ENCODE peak calls at places on chromosomes 5 and 9, in eight cellular contexts. One of them, this sample, is unnamed.

GRCh38 chr9:98993570-98993945 is 49.9 kb downstream of the COL15A1 start:
- DNase-seq in SK-N-SH: no peak
- DNase-seq in H1: no peak
- DNase-seq in GM23338: no peak
- DNase-seq in HCT116: no peak
- DNase-seq in HepG2: no peak
- DNase-seq in GM12878: peak
- DNase-seq in K562: no peak
- DNase-seq in this sample: no peak

GRCh38 chr5:154159343-154159742 is 31.2 kb upstream of the GALNT10 start:
- DNase-seq in SK-N-SH: no peak
- DNase-seq in H1: no peak
- DNase-seq in GM23338: no peak
- DNase-seq in HCT116: no peak
- DNase-seq in HepG2: no peak
- DNase-seq in GM12878: no peak
- DNase-seq in K562: no peak
- DNase-seq in this sample: no peak

GRCh38 chr5:55226934-55227737 is at the start of gene MCIDAS:
- DNase-seq in SK-N-SH: peak
- DNase-seq in H1: no peak
- DNase-seq in GM23338: peak
- DNase-seq in HCT116: peak
- DNase-seq in HepG2: no peak
- DNase-seq in GM12878: no peak
- DNase-seq in K562: peak
- DNase-seq in this sample: peak

GRCh38 chr9:131961496-131961880 is 118.2 kb downstream of the MED27 start:
- DNase-seq in SK-N-SH: no peak
- DNase-seq in H1: no peak
- DNase-seq in GM23338: no peak
- DNase-seq in HCT116: no peak
- DNase-seq in HepG2: no peak
- DNase-seq in GM12878: no peak
- DNase-seq in K562: no peak
- DNase-seq in this sample: no peak

GRCh38 chr5:35120745-35121144 is 73.0 kb upstream of the AGXT2 start:
- DNase-seq in SK-N-SH: no peak
- DNase-seq in H1: no peak
- DNase-seq in GM23338: no peak
- DNase-seq in HCT116: no peak
- DNase-seq in HepG2: no peak
- DNase-seq in GM12878: no peak
- DNase-seq in K562: no peak
- DNase-seq in this sample: no peak

GRCh38 chr5:6405591-6405990 is 27.2 kb upstream of the MED10 start:
- DNase-seq in SK-N-SH: no peak
- DNase-seq in H1: no peak
- DNase-seq in GM23338: no peak
- DNase-seq in HCT116: no peak
- DNase-seq in HepG2: no peak
- DNase-seq in GM12878: no peak
- DNase-seq in K562: no peak
- DNase-seq in this sample: no peak

GRCh38 chr5:9919306-9920030 is 289.3 kb upstream of the TAS2R1 start:
- DNase-seq in SK-N-SH: no peak
- DNase-seq in H1: no peak
- DNase-seq in GM23338: no peak
- DNase-seq in HCT116: no peak
- DNase-seq in HepG2: no peak
- DNase-seq in GM12878: no peak
- DNase-seq in K562: no peak
- DNase-seq in this sample: no peak

GRCh38 chr9:135607401-135608293 is 31.7 kb downstream of the GLT6D1 start:
- DNase-seq in SK-N-SH: peak
- DNase-seq in H1: no peak
- DNase-seq in GM23338: no peak
- DNase-seq in HCT116: no peak
- DNase-seq in HepG2: no peak
- DNase-seq in GM12878: no peak
- DNase-seq in K562: peak
- DNase-seq in this sample: no peak

GRCh38 chr5:55175781-55176175 is 2.8 kb upstream of the CDC20B start:
- DNase-seq in SK-N-SH: no peak
- DNase-seq in H1: no peak
- DNase-seq in GM23338: peak
- DNase-seq in HCT116: no peak
- DNase-seq in HepG2: no peak
- DNase-seq in GM12878: no peak
- DNase-seq in K562: no peak
- DNase-seq in this sample: no peak

GRCh38 chr9:89756891-89757537 is 152.2 kb downstream of the GADD45G start:
- DNase-seq in SK-N-SH: no peak
- DNase-seq in H1: no peak
- DNase-seq in GM23338: no peak
- DNase-seq in HCT116: no peak
- DNase-seq in HepG2: no peak
- DNase-seq in GM12878: no peak
- DNase-seq in K562: no peak
- DNase-seq in this sample: no peak

GRCh38 chr5:36703245-36703860 is 96.9 kb downstream of the SLC1A3 start:
- DNase-seq in SK-N-SH: no peak
- DNase-seq in H1: no peak
- DNase-seq in GM23338: no peak
- DNase-seq in HCT116: no peak
- DNase-seq in HepG2: no peak
- DNase-seq in GM12878: no peak
- DNase-seq in K562: no peak
- DNase-seq in this sample: no peak

GRCh38 chr5:2695200-2695891 is 56.1 kb downstream of the IRX2 start:
- DNase-seq in SK-N-SH: no peak
- DNase-seq in H1: no peak
- DNase-seq in GM23338: no peak
- DNase-seq in HCT116: no peak
- DNase-seq in HepG2: peak
- DNase-seq in GM12878: no peak
- DNase-seq in K562: no peak
- DNase-seq in this sample: no peak

GRCh38 chr5:139684350-139684880 is 36.3 kb downstream of the CXXC5 start:
- DNase-seq in SK-N-SH: no peak
- DNase-seq in H1: no peak
- DNase-seq in GM23338: no peak
- DNase-seq in HCT116: no peak
- DNase-seq in HepG2: no peak
- DNase-seq in GM12878: no peak
- DNase-seq in K562: no peak
- DNase-seq in this sample: no peak

GRCh38 chr9:123929177-123929869 is 603 bp downstream of the DENND1A start:
- DNase-seq in SK-N-SH: no peak
- DNase-seq in H1: no peak
- DNase-seq in GM23338: peak
- DNase-seq in HCT116: no peak
- DNase-seq in HepG2: peak
- DNase-seq in GM12878: no peak
- DNase-seq in K562: peak
- DNase-seq in this sample: no peak

GRCh38 chr9:21965401-21965951 is 28.7 kb downstream of the CDKN2A start:
- DNase-seq in SK-N-SH: peak
- DNase-seq in H1: no peak
- DNase-seq in GM23338: peak
- DNase-seq in HCT116: no peak
- DNase-seq in HepG2: peak
- DNase-seq in GM12878: no peak
- DNase-seq in K562: no peak
- DNase-seq in this sample: peak

DNA sequence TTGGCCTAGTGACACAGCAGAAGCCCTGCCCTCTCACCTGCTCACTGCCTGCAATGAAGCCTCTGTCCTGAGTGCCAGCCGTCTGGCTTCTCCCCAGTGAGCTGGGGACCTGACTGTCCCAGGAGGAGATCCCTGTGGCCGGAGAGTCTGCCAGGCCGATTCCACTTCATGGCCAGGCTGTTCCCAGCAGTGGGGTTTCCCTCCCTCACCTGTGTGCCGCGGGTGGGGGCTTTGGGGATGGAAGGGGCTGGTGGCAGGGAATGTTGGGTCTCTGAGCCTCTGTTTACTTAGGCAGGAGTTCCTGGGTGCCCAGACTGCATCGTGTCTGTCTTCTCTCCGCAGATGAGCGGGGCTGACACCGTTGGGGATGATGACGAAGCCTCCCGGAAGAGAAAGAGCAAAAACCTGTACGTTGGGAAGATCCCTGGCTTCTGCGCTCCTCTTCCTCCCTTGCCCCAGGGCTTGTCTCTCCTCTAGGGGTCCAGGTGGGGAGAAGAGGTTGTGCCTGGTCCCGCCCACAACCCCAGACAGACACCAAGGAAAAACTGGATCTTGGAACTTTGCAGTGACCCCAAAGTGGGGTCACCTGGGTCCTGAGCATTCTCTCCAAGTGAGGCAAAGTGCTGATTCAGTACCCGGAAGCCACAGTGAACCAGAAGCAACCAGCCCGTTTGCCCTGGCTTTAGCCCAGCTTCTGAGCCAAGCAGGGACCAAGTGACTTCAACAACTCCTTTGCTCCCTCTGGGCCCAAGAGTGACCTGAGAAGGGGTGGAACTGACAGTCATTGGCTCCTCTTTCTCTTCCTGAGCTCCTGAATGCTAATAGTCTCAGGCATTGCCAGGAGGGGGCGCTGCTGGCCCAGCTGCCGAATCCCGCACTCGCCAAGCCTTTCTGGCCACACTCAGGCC is 127.7 kb downstream of the RGS3 start:
- DNase-seq in SK-N-SH: peak
- DNase-seq in H1: peak
- DNase-seq in GM23338: peak
- DNase-seq in HCT116: no peak
- DNase-seq in HepG2: peak
- DNase-seq in GM12878: no peak
- DNase-seq in K562: peak
- DNase-seq in this sample: peak
- H2AFZ ChIP-seq in SK-N-SH: no peak
- H2AFZ ChIP-seq in H1: no peak
- H2AFZ ChIP-seq in GM23338: no peak
- H2AFZ ChIP-seq in HCT116: no peak
- H2AFZ ChIP-seq in HepG2: no peak
- H2AFZ ChIP-seq in GM12878: no peak
- H2AFZ ChIP-seq in K562: peak
- H2AFZ ChIP-seq in this sample: no peak

DNA sequence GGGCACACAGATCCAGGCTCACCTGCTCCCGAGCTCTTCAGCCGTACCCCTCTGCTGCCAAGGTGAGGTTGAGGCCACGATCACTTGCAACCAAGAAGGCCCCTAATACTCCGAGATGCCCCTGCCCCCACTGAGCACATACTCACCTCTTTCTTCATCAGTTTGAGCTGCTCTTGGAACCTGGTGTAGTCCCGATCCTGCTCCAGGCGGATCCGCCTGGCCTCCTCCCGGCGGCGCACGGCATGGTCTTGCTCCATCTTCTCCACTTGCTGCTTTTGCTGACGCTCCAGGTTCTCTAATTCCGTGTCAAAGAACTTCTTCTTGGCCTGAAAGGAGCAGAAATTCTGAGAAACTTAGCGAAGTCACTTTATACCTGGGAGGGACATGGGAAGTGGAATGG is 75.7 kb upstream of the FBXW11 start:
- DNase-seq in SK-N-SH: no peak
- DNase-seq in H1: no peak
- DNase-seq in GM23338: no peak
- DNase-seq in HCT116: no peak
- DNase-seq in HepG2: no peak
- DNase-seq in GM12878: no peak
- DNase-seq in K562: no peak
- DNase-seq in this sample: no peak
- TF ChIP-seq POLR2AphosphoS5 in SK-N-SH: no peak
- TF ChIP-seq POLR2AphosphoS5 in H1: no peak
- TF ChIP-seq POLR2AphosphoS5 in GM23338: no peak
- TF ChIP-seq POLR2AphosphoS5 in HCT116: no peak
- TF ChIP-seq POLR2AphosphoS5 in HepG2: no peak
- TF ChIP-seq POLR2AphosphoS5 in GM12878: no peak
- TF ChIP-seq POLR2AphosphoS5 in K562: no peak
- TF ChIP-seq POLR2AphosphoS5 in this sample: no peak

GRCh38 chr5:92944337-92944736 is 636.7 kb downstream of the NR2F1-AS1 start:
- DNase-seq in SK-N-SH: no peak
- DNase-seq in H1: no peak
- DNase-seq in GM23338: no peak
- DNase-seq in HCT116: no peak
- DNase-seq in HepG2: no peak
- DNase-seq in GM12878: no peak
- DNase-seq in K562: no peak
- DNase-seq in this sample: no peak

GRCh38 chr5:92945630-92946097 is 635.4 kb downstream of the NR2F1-AS1 start:
- DNase-seq in SK-N-SH: no peak
- DNase-seq in H1: no peak
- DNase-seq in GM23338: no peak
- DNase-seq in HCT116: no peak
- DNase-seq in HepG2: peak
- DNase-seq in GM12878: no peak
- DNase-seq in K562: no peak
- DNase-seq in this sample: peak

GRCh38 chr5:92942762-92943161 is 638.3 kb downstream of the NR2F1-AS1 start:
- DNase-seq in SK-N-SH: no peak
- DNase-seq in H1: no peak
- DNase-seq in GM23338: no peak
- DNase-seq in HCT116: no peak
- DNase-seq in HepG2: peak
- DNase-seq in GM12878: no peak
- DNase-seq in K562: no peak
- DNase-seq in this sample: no peak

GRCh38 chr5:92946546-92946945 is 634.5 kb downstream of the NR2F1-AS1 start:
- DNase-seq in SK-N-SH: no peak
- DNase-seq in H1: no peak
- DNase-seq in GM23338: no peak
- DNase-seq in HCT116: no peak
- DNase-seq in HepG2: no peak
- DNase-seq in GM12878: no peak
- DNase-seq in K562: no peak
- DNase-seq in this sample: no peak

GRCh38 chr5:92944903-92945629 is 636.0 kb downstream of the NR2F1-AS1 start:
- DNase-seq in SK-N-SH: no peak
- DNase-seq in H1: no peak
- DNase-seq in GM23338: no peak
- DNase-seq in HCT116: no peak
- DNase-seq in HepG2: peak
- DNase-seq in GM12878: no peak
- DNase-seq in K562: no peak
- DNase-seq in this sample: peak
- H2AFZ ChIP-seq in SK-N-SH: peak
- H2AFZ ChIP-seq in H1: peak
- H2AFZ ChIP-seq in GM23338: no peak
- H2AFZ ChIP-seq in HCT116: peak
- H2AFZ ChIP-seq in HepG2: no peak
- H2AFZ ChIP-seq in GM12878: no peak
- H2AFZ ChIP-seq in K562: no peak
- H2AFZ ChIP-seq in this sample: peak

DNA sequence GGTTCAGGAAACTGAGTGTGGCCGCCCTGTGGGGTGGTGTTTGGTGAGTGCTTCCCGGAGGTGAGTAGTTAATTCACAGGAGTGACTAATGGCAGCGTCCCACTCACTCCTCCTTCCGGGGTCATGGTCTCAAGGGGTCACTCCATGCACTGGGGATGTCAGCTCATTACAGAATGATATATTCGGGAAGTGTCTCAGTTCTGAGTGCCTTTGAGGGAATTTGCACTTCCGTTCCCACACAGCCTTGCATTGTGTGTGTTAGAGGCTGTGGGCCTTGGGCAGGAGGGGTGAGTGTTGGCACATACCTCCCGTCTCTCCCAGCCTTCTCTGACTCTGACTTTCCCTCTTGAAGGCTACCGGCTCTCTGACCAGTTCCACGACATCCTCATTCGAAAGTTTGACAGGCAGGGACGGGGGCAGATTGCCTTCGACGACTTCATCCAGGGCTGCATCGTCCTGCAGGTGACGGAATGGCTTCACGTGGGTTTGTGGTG is 10.5 kb upstream of the AHRR start:
- DNase-seq in SK-N-SH: no peak
- DNase-seq in H1: no peak
- DNase-seq in GM23338: no peak
- DNase-seq in HCT116: no peak
- DNase-seq in HepG2: no peak
- DNase-seq in GM12878: no peak
- DNase-seq in K562: no peak
- DNase-seq in this sample: peak
- TF ChIP-seq POLR2AphosphoS5 in SK-N-SH: no peak
- TF ChIP-seq POLR2AphosphoS5 in H1: no peak
- TF ChIP-seq POLR2AphosphoS5 in GM23338: no peak
- TF ChIP-seq POLR2AphosphoS5 in HCT116: no peak
- TF ChIP-seq POLR2AphosphoS5 in HepG2: no peak
- TF ChIP-seq POLR2AphosphoS5 in GM12878: no peak
- TF ChIP-seq POLR2AphosphoS5 in K562: no peak
- TF ChIP-seq POLR2AphosphoS5 in this sample: peak

This sample was measured in endothelial cell of umbilical vein.